ENCODE peak calls at places on chromosomes 1 and 21, in seven cellular contexts. F is trophoblast cell, R is IMR-90, N is H1, E is mesendoderm, W is H9, J is mesenchymal stem cell. Y is an unnamed sample. For H3K27me3 and H3K4me1, the result is how much of the 10 kb centered on the place peaks cover.

GRCh38 chr1:193406901-193407300 is 220.5 kb upstream of the B3GALT2 start:
- DNase-seq in F (no peak), R (peak), N (no peak), E (peak), W (no peak), J (peak), Y (peak)

GRCh38 chr1:240111558-240111957 is 19.9 kb downstream of the FMN2 start:
- DNase-seq in F (no peak), R (no peak), N (no peak), E (peak), W (no peak), J (no peak), Y (no peak)

GRCh38 chr1:17125756-17126237 is 6.5 kb upstream of the PADI2 start:
- DNase-seq in F (peak), R (peak), N (peak), E (peak), W (peak), J (peak), Y (peak)

GRCh38 chr21:37521658-37522057 is 155.1 kb downstream of the DYRK1A start:
- DNase-seq in F (no peak), R (no peak), N (no peak), E (no peak), W (no peak), J (no peak), Y (no peak)

GRCh38 chr1:10287023-10287645 is 76.8 kb downstream of the KIF1B start:
- DNase-seq in F (no peak), R (peak), N (no peak), E (no peak), W (no peak), J (no peak), Y (no peak)

GRCh38 chr1:236645016-236645680 is 40.8 kb upstream of the HEATR1 start:
- DNase-seq in F (no peak), R (no peak), N (no peak), E (no peak), W (no peak), J (no peak), Y (no peak)

GRCh38 chr1:107298526-107298925 is 157.7 kb downstream of the NTNG1 start:
- DNase-seq in F (no peak), R (no peak), N (no peak), E (no peak), W (no peak), J (no peak), Y (no peak)

GRCh38 chr1:34013958-34014737 is 150.3 kb downstream of the HMGB4 start:
- DNase-seq in F (no peak), R (no peak), N (peak), E (peak), W (peak), J (no peak), Y (peak)

GRCh38 chr1:233730809-233731208 is 116.9 kb downstream of the KCNK1 start:
- DNase-seq in F (no peak), R (no peak), N (peak), E (peak), W (peak), J (no peak), Y (no peak)

GRCh38 chr21:43825936-43826622 is 36.7 kb downstream of the RRP1 start:
- DNase-seq in F (no peak), R (no peak), N (no peak), E (peak), W (peak), J (no peak), Y (no peak)

GRCh38 chr1:9905010-9905409 is 5.1 kb downstream of the CTNNBIP1 start:
- DNase-seq in F (no peak), R (peak), N (no peak), E (no peak), W (no peak), J (peak), Y (no peak)

GRCh38 chr1:2233997-2234761 is 6.1 kb downstream of the SKI start:
- DNase-seq in F (peak), R (peak), N (peak), E (no peak), W (peak), J (peak), Y (no peak)

GRCh38 chr1:43934279-43934985 is 831 bp downstream of the ARTN start:
- DNase-seq in F (peak), R (peak), N (peak), E (peak), W (peak), J (peak), Y (peak)

GRCh38 chr1:245690153-245690552 is 535.4 kb downstream of the KIF26B start:
- DNase-seq in F (no peak), R (peak), N (no peak), E (no peak), W (no peak), J (no peak), Y (no peak)

GRCh38 chr1:151222130-151222529 is 23.8 kb downstream of the PIP5K1A start:
- DNase-seq in F (no peak), R (peak), N (no peak), E (peak), W (no peak), J (peak), Y (no peak)

GRCh38 chr1:10778640-10779039 is 17.8 kb downstream of the CASZ1 start:
- DNase-seq in F (no peak), R (no peak), N (no peak), E (no peak), W (no peak), J (no peak), Y (no peak)

GRCh38 chr21:42559326-42559725 is 45.7 kb downstream of the SLC37A1 start:
- DNase-seq in F (no peak), R (no peak), N (no peak), E (no peak), W (no peak), J (no peak), Y (no peak)

GRCh38 chr21:14452031-14452778 is 69.3 kb upstream of the HSPA13 start:
- DNase-seq in F (no peak), R (no peak), N (no peak), E (no peak), W (no peak), J (peak), Y (no peak)

GRCh38 chr1:68221971-68222355 is 10.4 kb downstream of the WLS start:
- DNase-seq in F (no peak), R (peak), N (no peak), E (no peak), W (no peak), J (peak), Y (no peak)

GRCh38 chr1:26993237-26994019 is at the start of gene TRNP1:
- DNase-seq in F (peak), R (peak), N (peak), E (peak), W (peak), J (peak), Y (peak)

DNA sequence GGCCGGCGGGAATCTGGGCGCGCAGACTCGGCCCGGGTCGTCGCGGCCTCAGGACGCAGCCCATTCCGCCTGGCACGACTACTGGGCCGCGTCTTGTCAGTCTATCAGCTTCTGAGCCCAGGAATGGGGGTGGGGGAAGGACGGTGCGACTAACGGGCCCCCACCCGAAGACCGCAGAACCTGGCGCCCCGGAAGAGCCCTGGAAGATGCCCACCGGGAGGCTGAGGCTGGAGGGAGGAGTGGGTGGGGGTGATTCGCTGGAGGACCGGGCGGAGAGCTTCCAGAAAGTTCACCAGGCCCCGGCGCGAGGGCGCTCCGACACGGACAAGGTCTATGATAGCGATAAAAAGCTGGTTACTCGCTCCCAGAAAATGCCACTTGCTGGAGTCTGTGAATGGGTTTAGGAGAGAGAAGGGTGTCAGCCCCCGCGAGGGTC is 1.7 kb upstream of the DMRTA2 start:
- DNase-seq in F (no peak), R (no peak), N (peak), E (peak), W (peak), J (no peak), Y (no peak)
- H3K27me3 ChIP-seq in F (half or more), R (half or more), N (half or more), E (half or more), W (half or more), J (half or more), Y (half or more)

GRCh38 chr1:212620293-212620692 is 11.7 kb downstream of the ATF3 start:
- DNase-seq in F (peak), R (no peak), N (no peak), E (no peak), W (no peak), J (peak), Y (no peak)
- H4K8ac ChIP-seq in F (no peak), R (no peak), N (no peak), E (no peak), W (no peak), J (no peak), Y (no peak)

DNA sequence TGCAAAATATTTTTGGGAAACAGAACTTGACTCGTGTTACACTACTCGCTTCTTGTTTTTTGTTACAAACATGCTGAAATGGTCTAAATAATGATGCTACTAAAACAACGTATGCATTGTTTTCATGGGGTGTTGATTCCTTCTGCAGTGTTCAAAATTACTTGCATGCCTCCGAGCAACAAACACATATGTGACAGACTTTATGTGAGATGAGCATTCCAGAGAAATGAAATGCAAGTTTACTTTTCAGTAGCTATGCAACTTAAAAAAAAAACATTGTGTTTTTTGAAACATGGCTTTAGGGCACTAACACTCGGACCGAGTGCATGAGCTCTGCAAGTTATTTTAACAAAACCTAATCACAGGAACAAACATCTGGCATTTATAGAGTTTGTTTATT is 84.8 kb downstream of the CAMTA1 start:
- DNase-seq in F (no peak), R (no peak), N (no peak), E (no peak), W (no peak), J (peak), Y (no peak)
- H3K4me1 ChIP-seq in F (under half), R (under half), N (under half), E (under half), W (under half), J (under half), Y (under half)

GRCh38 chr1:209406111-209406654 is 177.3 kb upstream of the CAMK1G start:
- DNase-seq in F (no peak), R (peak), N (no peak), E (no peak), W (no peak), J (no peak), Y (no peak)

GRCh38 chr1:209405183-209405823 is 178.2 kb upstream of the CAMK1G start:
- DNase-seq in F (no peak), R (peak), N (no peak), E (no peak), W (no peak), J (no peak), Y (no peak)

GRCh38 chr1:209402697-209403096 is 180.8 kb upstream of the CAMK1G start:
- DNase-seq in F (no peak), R (no peak), N (no peak), E (no peak), W (no peak), J (no peak), Y (no peak)

GRCh38 chr1:209404577-209404976 is 178.9 kb upstream of the CAMK1G start:
- DNase-seq in F (no peak), R (no peak), N (no peak), E (no peak), W (no peak), J (no peak), Y (no peak)

DNA sequence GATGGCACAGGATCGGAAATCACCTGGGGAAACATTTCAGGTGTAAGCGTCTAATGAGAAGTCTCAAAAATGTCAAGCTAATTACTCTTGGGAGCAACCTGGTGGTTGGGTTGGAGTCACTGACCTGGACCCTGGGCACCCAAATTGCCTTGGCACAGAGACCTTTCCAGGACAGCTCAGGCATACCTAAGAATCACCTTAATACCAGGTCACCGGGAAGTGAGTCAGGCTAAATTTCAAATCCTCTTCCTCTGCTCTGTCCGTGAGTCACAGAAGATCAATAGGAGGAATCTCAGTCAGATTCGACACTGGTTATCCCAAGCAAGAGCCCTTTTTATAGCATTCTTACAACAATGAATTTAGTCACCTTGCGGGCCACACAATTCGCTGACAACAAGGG is 179.6 kb upstream of the CAMK1G start:
- DNase-seq in F (no peak), R (no peak), N (no peak), E (no peak), W (no peak), J (no peak), Y (no peak)
- H3K27me3 ChIP-seq in F (under half), R (under half), N (under half), E (under half), W (under half), J (under half), Y (under half)

Y was measured in neuronal stem cell.